ENCODE peak calls at places on chromosomes 4 and X, in eight cellular contexts. One of them, this sample, is unnamed.
A peak's percentile ranks its signal among the peaks of the same experiment; 100 is the strongest.

GRCh38 chr4:98688416-98689290 is 30.2 kb upstream of the TSPAN5 start:
- DNase-seq in NCI-H345: no peak
- DNase-seq in stimulated activated CD4-positive, alpha-beta T cell treated with anti-CD3 and anti-CD28 coated beads, Interleukin-2, amount 100 ng/mL, for 4 hours: no peak
- DNase-seq in activated naive CD4-positive, alpha-beta T cell treated with anti-CD3 and anti-CD28 coated beads, Interleukin-2, amount 10 ng/mL, durations not matched to agents 7 days and 5 days: no peak
- DNase-seq in activated CD8-positive, alpha-beta memory T cell treated with anti-CD3 and anti-CD28 coated beads for 4 hours: no peak
- DNase-seq in tibial nerve: no peak
- DNase-seq in iris pigment epithelial cell: peak; percentile 78
- DNase-seq in fibroblast of the conjunctiva: peak; percentile 26
- DNase-seq in this sample: no peak

GRCh38 chrX:122703762-122704161 is 480.3 kb upstream of the GRIA3 start:
- DNase-seq in NCI-H345: no peak
- DNase-seq in stimulated activated CD4-positive, alpha-beta T cell treated with anti-CD3 and anti-CD28 coated beads, Interleukin-2, amount 100 ng/mL, for 4 hours: no peak
- DNase-seq in activated naive CD4-positive, alpha-beta T cell treated with anti-CD3 and anti-CD28 coated beads, Interleukin-2, amount 10 ng/mL, durations not matched to agents 7 days and 5 days: no peak
- DNase-seq in activated CD8-positive, alpha-beta memory T cell treated with anti-CD3 and anti-CD28 coated beads for 4 hours: no peak
- DNase-seq in tibial nerve: no peak
- DNase-seq in iris pigment epithelial cell: no peak
- DNase-seq in fibroblast of the conjunctiva: no peak
- DNase-seq in this sample: no peak

GRCh38 chr4:7810792-7811535 is 128.7 kb downstream of the AFAP1 start:
- DNase-seq in NCI-H345: no peak
- DNase-seq in stimulated activated CD4-positive, alpha-beta T cell treated with anti-CD3 and anti-CD28 coated beads, Interleukin-2, amount 100 ng/mL, for 4 hours: no peak
- DNase-seq in activated naive CD4-positive, alpha-beta T cell treated with anti-CD3 and anti-CD28 coated beads, Interleukin-2, amount 10 ng/mL, durations not matched to agents 7 days and 5 days: no peak
- DNase-seq in activated CD8-positive, alpha-beta memory T cell treated with anti-CD3 and anti-CD28 coated beads for 4 hours: no peak
- DNase-seq in tibial nerve: no peak
- DNase-seq in iris pigment epithelial cell: no peak
- DNase-seq in fibroblast of the conjunctiva: no peak
- DNase-seq in this sample: no peak

GRCh38 chr4:5050520-5050955 is 742 bp upstream of the STK32B start:
- DNase-seq in NCI-H345: peak; percentile 77
- DNase-seq in stimulated activated CD4-positive, alpha-beta T cell treated with anti-CD3 and anti-CD28 coated beads, Interleukin-2, amount 100 ng/mL, for 4 hours: no peak
- DNase-seq in activated naive CD4-positive, alpha-beta T cell treated with anti-CD3 and anti-CD28 coated beads, Interleukin-2, amount 10 ng/mL, durations not matched to agents 7 days and 5 days: peak; percentile 42
- DNase-seq in activated CD8-positive, alpha-beta memory T cell treated with anti-CD3 and anti-CD28 coated beads for 4 hours: no peak
- DNase-seq in tibial nerve: peak; percentile 33
- DNase-seq in iris pigment epithelial cell: peak; percentile 80
- DNase-seq in fibroblast of the conjunctiva: peak; percentile 63
- DNase-seq in this sample: peak; percentile 57

GRCh38 chrX:19121898-19122640 is at the start of gene ADGRG2:
- DNase-seq in NCI-H345: no peak
- DNase-seq in stimulated activated CD4-positive, alpha-beta T cell treated with anti-CD3 and anti-CD28 coated beads, Interleukin-2, amount 100 ng/mL, for 4 hours: no peak
- DNase-seq in activated naive CD4-positive, alpha-beta T cell treated with anti-CD3 and anti-CD28 coated beads, Interleukin-2, amount 10 ng/mL, durations not matched to agents 7 days and 5 days: peak; percentile 19
- DNase-seq in activated CD8-positive, alpha-beta memory T cell treated with anti-CD3 and anti-CD28 coated beads for 4 hours: no peak
- DNase-seq in tibial nerve: no peak
- DNase-seq in iris pigment epithelial cell: peak; percentile 15
- DNase-seq in fibroblast of the conjunctiva: no peak
- DNase-seq in this sample: no peak

GRCh38 chrX:150155396-150156048 is 207.6 kb upstream of the MAMLD1 start:
- DNase-seq in NCI-H345: no peak
- DNase-seq in stimulated activated CD4-positive, alpha-beta T cell treated with anti-CD3 and anti-CD28 coated beads, Interleukin-2, amount 100 ng/mL, for 4 hours: no peak
- DNase-seq in activated naive CD4-positive, alpha-beta T cell treated with anti-CD3 and anti-CD28 coated beads, Interleukin-2, amount 10 ng/mL, durations not matched to agents 7 days and 5 days: no peak
- DNase-seq in activated CD8-positive, alpha-beta memory T cell treated with anti-CD3 and anti-CD28 coated beads for 4 hours: no peak
- DNase-seq in tibial nerve: no peak
- DNase-seq in iris pigment epithelial cell: peak; percentile 25
- DNase-seq in fibroblast of the conjunctiva: peak; percentile 35
- DNase-seq in this sample: no peak

GRCh38 chr4:2930135-2930805 is 32.9 kb downstream of the NOP14 start:
- DNase-seq in NCI-H345: no peak
- DNase-seq in stimulated activated CD4-positive, alpha-beta T cell treated with anti-CD3 and anti-CD28 coated beads, Interleukin-2, amount 100 ng/mL, for 4 hours: no peak
- DNase-seq in activated naive CD4-positive, alpha-beta T cell treated with anti-CD3 and anti-CD28 coated beads, Interleukin-2, amount 10 ng/mL, durations not matched to agents 7 days and 5 days: no peak
- DNase-seq in activated CD8-positive, alpha-beta memory T cell treated with anti-CD3 and anti-CD28 coated beads for 4 hours: no peak
- DNase-seq in tibial nerve: no peak
- DNase-seq in iris pigment epithelial cell: no peak
- DNase-seq in fibroblast of the conjunctiva: no peak
- DNase-seq in this sample: no peak

GRCh38 chr4:146508229-146508939 is 13.4 kb downstream of the SLC10A7 start:
- DNase-seq in NCI-H345: no peak
- DNase-seq in stimulated activated CD4-positive, alpha-beta T cell treated with anti-CD3 and anti-CD28 coated beads, Interleukin-2, amount 100 ng/mL, for 4 hours: no peak
- DNase-seq in activated naive CD4-positive, alpha-beta T cell treated with anti-CD3 and anti-CD28 coated beads, Interleukin-2, amount 10 ng/mL, durations not matched to agents 7 days and 5 days: no peak
- DNase-seq in activated CD8-positive, alpha-beta memory T cell treated with anti-CD3 and anti-CD28 coated beads for 4 hours: no peak
- DNase-seq in tibial nerve: no peak
- DNase-seq in iris pigment epithelial cell: peak; percentile 56
- DNase-seq in fibroblast of the conjunctiva: no peak
- DNase-seq in this sample: no peak

GRCh38 chrX:77785400-77785745 is 643 bp downstream of the ATRX start:
- DNase-seq in NCI-H345: peak; percentile 39
- DNase-seq in stimulated activated CD4-positive, alpha-beta T cell treated with anti-CD3 and anti-CD28 coated beads, Interleukin-2, amount 100 ng/mL, for 4 hours: no peak
- DNase-seq in activated naive CD4-positive, alpha-beta T cell treated with anti-CD3 and anti-CD28 coated beads, Interleukin-2, amount 10 ng/mL, durations not matched to agents 7 days and 5 days: peak; percentile 28
- DNase-seq in activated CD8-positive, alpha-beta memory T cell treated with anti-CD3 and anti-CD28 coated beads for 4 hours: no peak
- DNase-seq in tibial nerve: no peak
- DNase-seq in iris pigment epithelial cell: no peak
- DNase-seq in fibroblast of the conjunctiva: no peak
- DNase-seq in this sample: no peak

GRCh38 chr4:118353452-118353851 is 649 bp upstream of the PRSS12 start:
- DNase-seq in NCI-H345: no peak
- DNase-seq in stimulated activated CD4-positive, alpha-beta T cell treated with anti-CD3 and anti-CD28 coated beads, Interleukin-2, amount 100 ng/mL, for 4 hours: no peak
- DNase-seq in activated naive CD4-positive, alpha-beta T cell treated with anti-CD3 and anti-CD28 coated beads, Interleukin-2, amount 10 ng/mL, durations not matched to agents 7 days and 5 days: no peak
- DNase-seq in activated CD8-positive, alpha-beta memory T cell treated with anti-CD3 and anti-CD28 coated beads for 4 hours: no peak
- DNase-seq in tibial nerve: no peak
- DNase-seq in iris pigment epithelial cell: no peak
- DNase-seq in fibroblast of the conjunctiva: no peak
- DNase-seq in this sample: no peak

GRCh38 chr4:80492761-80493160 is 157.2 kb downstream of the CFAP299 start:
- DNase-seq in NCI-H345: no peak
- DNase-seq in stimulated activated CD4-positive, alpha-beta T cell treated with anti-CD3 and anti-CD28 coated beads, Interleukin-2, amount 100 ng/mL, for 4 hours: peak; percentile 11
- DNase-seq in activated naive CD4-positive, alpha-beta T cell treated with anti-CD3 and anti-CD28 coated beads, Interleukin-2, amount 10 ng/mL, durations not matched to agents 7 days and 5 days: peak; percentile 76
- DNase-seq in activated CD8-positive, alpha-beta memory T cell treated with anti-CD3 and anti-CD28 coated beads for 4 hours: peak; percentile 3
- DNase-seq in tibial nerve: no peak
- DNase-seq in iris pigment epithelial cell: no peak
- DNase-seq in fibroblast of the conjunctiva: no peak
- DNase-seq in this sample: no peak

GRCh38 chrX:72247206-72247944 is 8.5 kb upstream of the ERCC6L start:
- DNase-seq in NCI-H345: peak; percentile 9
- DNase-seq in stimulated activated CD4-positive, alpha-beta T cell treated with anti-CD3 and anti-CD28 coated beads, Interleukin-2, amount 100 ng/mL, for 4 hours: no peak
- DNase-seq in activated naive CD4-positive, alpha-beta T cell treated with anti-CD3 and anti-CD28 coated beads, Interleukin-2, amount 10 ng/mL, durations not matched to agents 7 days and 5 days: no peak
- DNase-seq in activated CD8-positive, alpha-beta memory T cell treated with anti-CD3 and anti-CD28 coated beads for 4 hours: no peak
- DNase-seq in tibial nerve: no peak
- DNase-seq in iris pigment epithelial cell: peak; percentile 53
- DNase-seq in fibroblast of the conjunctiva: peak; percentile 16
- DNase-seq in this sample: no peak

GRCh38 chrX:22634751-22635150 is 362.0 kb downstream of the CBLL2 start:
- DNase-seq in NCI-H345: no peak
- DNase-seq in stimulated activated CD4-positive, alpha-beta T cell treated with anti-CD3 and anti-CD28 coated beads, Interleukin-2, amount 100 ng/mL, for 4 hours: no peak
- DNase-seq in activated naive CD4-positive, alpha-beta T cell treated with anti-CD3 and anti-CD28 coated beads, Interleukin-2, amount 10 ng/mL, durations not matched to agents 7 days and 5 days: no peak
- DNase-seq in activated CD8-positive, alpha-beta memory T cell treated with anti-CD3 and anti-CD28 coated beads for 4 hours: no peak
- DNase-seq in tibial nerve: no peak
- DNase-seq in iris pigment epithelial cell: peak; percentile 14
- DNase-seq in fibroblast of the conjunctiva: no peak
- DNase-seq in this sample: no peak

GRCh38 chr4:189979196-189980047 is 38.8 kb downstream of the FRG1 start:
- DNase-seq in NCI-H345: no peak
- DNase-seq in stimulated activated CD4-positive, alpha-beta T cell treated with anti-CD3 and anti-CD28 coated beads, Interleukin-2, amount 100 ng/mL, for 4 hours: no peak
- DNase-seq in activated naive CD4-positive, alpha-beta T cell treated with anti-CD3 and anti-CD28 coated beads, Interleukin-2, amount 10 ng/mL, durations not matched to agents 7 days and 5 days: no peak
- DNase-seq in activated CD8-positive, alpha-beta memory T cell treated with anti-CD3 and anti-CD28 coated beads for 4 hours: no peak
- DNase-seq in tibial nerve: no peak
- DNase-seq in iris pigment epithelial cell: no peak
- DNase-seq in fibroblast of the conjunctiva: no peak
- DNase-seq in this sample: no peak

GRCh38 chr4:26856906-26857277 is 3.7 kb upstream of the STIM2 start:
- DNase-seq in NCI-H345: no peak
- DNase-seq in stimulated activated CD4-positive, alpha-beta T cell treated with anti-CD3 and anti-CD28 coated beads, Interleukin-2, amount 100 ng/mL, for 4 hours: no peak
- DNase-seq in activated naive CD4-positive, alpha-beta T cell treated with anti-CD3 and anti-CD28 coated beads, Interleukin-2, amount 10 ng/mL, durations not matched to agents 7 days and 5 days: no peak
- DNase-seq in activated CD8-positive, alpha-beta memory T cell treated with anti-CD3 and anti-CD28 coated beads for 4 hours: no peak
- DNase-seq in tibial nerve: no peak
- DNase-seq in iris pigment epithelial cell: no peak
- DNase-seq in fibroblast of the conjunctiva: no peak
- DNase-seq in this sample: no peak

GRCh38 chr4:139015948-139016451 is 419 bp downstream of the NOCT start:
- DNase-seq in NCI-H345: peak; percentile 34
- DNase-seq in stimulated activated CD4-positive, alpha-beta T cell treated with anti-CD3 and anti-CD28 coated beads, Interleukin-2, amount 100 ng/mL, for 4 hours: peak; percentile 37
- DNase-seq in activated naive CD4-positive, alpha-beta T cell treated with anti-CD3 and anti-CD28 coated beads, Interleukin-2, amount 10 ng/mL, durations not matched to agents 7 days and 5 days: peak; percentile 61
- DNase-seq in activated CD8-positive, alpha-beta memory T cell treated with anti-CD3 and anti-CD28 coated beads for 4 hours: peak; percentile 13
- DNase-seq in tibial nerve: no peak
- DNase-seq in iris pigment epithelial cell: peak; percentile 25
- DNase-seq in fibroblast of the conjunctiva: no peak
- DNase-seq in this sample: no peak

GRCh38 chr4:145535202-145535601 is 53.5 kb downstream of the SMAD1 start:
- DNase-seq in NCI-H345: no peak
- DNase-seq in stimulated activated CD4-positive, alpha-beta T cell treated with anti-CD3 and anti-CD28 coated beads, Interleukin-2, amount 100 ng/mL, for 4 hours: no peak
- DNase-seq in activated naive CD4-positive, alpha-beta T cell treated with anti-CD3 and anti-CD28 coated beads, Interleukin-2, amount 10 ng/mL, durations not matched to agents 7 days and 5 days: no peak
- DNase-seq in activated CD8-positive, alpha-beta memory T cell treated with anti-CD3 and anti-CD28 coated beads for 4 hours: no peak
- DNase-seq in tibial nerve: no peak
- DNase-seq in iris pigment epithelial cell: no peak
- DNase-seq in fibroblast of the conjunctiva: no peak
- DNase-seq in this sample: no peak

GRCh38 chr4:38069271-38069760 is 109.1 kb downstream of the PTTG2 start:
- DNase-seq in NCI-H345: no peak
- DNase-seq in stimulated activated CD4-positive, alpha-beta T cell treated with anti-CD3 and anti-CD28 coated beads, Interleukin-2, amount 100 ng/mL, for 4 hours: peak; percentile 16
- DNase-seq in activated naive CD4-positive, alpha-beta T cell treated with anti-CD3 and anti-CD28 coated beads, Interleukin-2, amount 10 ng/mL, durations not matched to agents 7 days and 5 days: peak; percentile 69
- DNase-seq in activated CD8-positive, alpha-beta memory T cell treated with anti-CD3 and anti-CD28 coated beads for 4 hours: no peak
- DNase-seq in tibial nerve: no peak
- DNase-seq in iris pigment epithelial cell: peak; percentile 56
- DNase-seq in fibroblast of the conjunctiva: no peak
- DNase-seq in this sample: no peak

GRCh38 chrX:3609800-3610199 is 103.6 kb downstream of the PRKX start:
- DNase-seq in NCI-H345: no peak
- DNase-seq in stimulated activated CD4-positive, alpha-beta T cell treated with anti-CD3 and anti-CD28 coated beads, Interleukin-2, amount 100 ng/mL, for 4 hours: no peak
- DNase-seq in activated naive CD4-positive, alpha-beta T cell treated with anti-CD3 and anti-CD28 coated beads, Interleukin-2, amount 10 ng/mL, durations not matched to agents 7 days and 5 days: no peak
- DNase-seq in activated CD8-positive, alpha-beta memory T cell treated with anti-CD3 and anti-CD28 coated beads for 4 hours: no peak
- DNase-seq in tibial nerve: no peak
- DNase-seq in iris pigment epithelial cell: peak; percentile 91
- DNase-seq in fibroblast of the conjunctiva: peak; percentile 20
- DNase-seq in this sample: no peak

GRCh38 chrX:21408324-21408723 is 34.1 kb downstream of the CNKSR2 start:
- DNase-seq in NCI-H345: peak; percentile 29
- DNase-seq in stimulated activated CD4-positive, alpha-beta T cell treated with anti-CD3 and anti-CD28 coated beads, Interleukin-2, amount 100 ng/mL, for 4 hours: no peak
- DNase-seq in activated naive CD4-positive, alpha-beta T cell treated with anti-CD3 and anti-CD28 coated beads, Interleukin-2, amount 10 ng/mL, durations not matched to agents 7 days and 5 days: no peak
- DNase-seq in activated CD8-positive, alpha-beta memory T cell treated with anti-CD3 and anti-CD28 coated beads for 4 hours: no peak
- DNase-seq in tibial nerve: no peak
- DNase-seq in iris pigment epithelial cell: no peak
- DNase-seq in fibroblast of the conjunctiva: no peak
- DNase-seq in this sample: no peak

GRCh38 chr4:8695237-8696219 is 103.0 kb downstream of the CPZ start:
- DNase-seq in NCI-H345: no peak
- DNase-seq in stimulated activated CD4-positive, alpha-beta T cell treated with anti-CD3 and anti-CD28 coated beads, Interleukin-2, amount 100 ng/mL, for 4 hours: no peak
- DNase-seq in activated naive CD4-positive, alpha-beta T cell treated with anti-CD3 and anti-CD28 coated beads, Interleukin-2, amount 10 ng/mL, durations not matched to agents 7 days and 5 days: peak; percentile 5
- DNase-seq in activated CD8-positive, alpha-beta memory T cell treated with anti-CD3 and anti-CD28 coated beads for 4 hours: no peak
- DNase-seq in tibial nerve: no peak
- DNase-seq in iris pigment epithelial cell: no peak
- DNase-seq in fibroblast of the conjunctiva: no peak
- DNase-seq in this sample: no peak

GRCh38 chrX:9180623-9181022 is 146.7 kb upstream of the FAM9B start:
- DNase-seq in NCI-H345: no peak
- DNase-seq in stimulated activated CD4-positive, alpha-beta T cell treated with anti-CD3 and anti-CD28 coated beads, Interleukin-2, amount 100 ng/mL, for 4 hours: no peak
- DNase-seq in activated naive CD4-positive, alpha-beta T cell treated with anti-CD3 and anti-CD28 coated beads, Interleukin-2, amount 10 ng/mL, durations not matched to agents 7 days and 5 days: no peak
- DNase-seq in activated CD8-positive, alpha-beta memory T cell treated with anti-CD3 and anti-CD28 coated beads for 4 hours: no peak
- DNase-seq in tibial nerve: no peak
- DNase-seq in iris pigment epithelial cell: no peak
- DNase-seq in fibroblast of the conjunctiva: no peak
- DNase-seq in this sample: no peak

GRCh38 chr4:52714597-52715254 is 36.5 kb downstream of the ERVMER34-1 start:
- DNase-seq in NCI-H345: no peak
- DNase-seq in stimulated activated CD4-positive, alpha-beta T cell treated with anti-CD3 and anti-CD28 coated beads, Interleukin-2, amount 100 ng/mL, for 4 hours: no peak
- DNase-seq in activated naive CD4-positive, alpha-beta T cell treated with anti-CD3 and anti-CD28 coated beads, Interleukin-2, amount 10 ng/mL, durations not matched to agents 7 days and 5 days: no peak
- DNase-seq in activated CD8-positive, alpha-beta memory T cell treated with anti-CD3 and anti-CD28 coated beads for 4 hours: no peak
- DNase-seq in tibial nerve: no peak
- DNase-seq in iris pigment epithelial cell: peak; percentile 34
- DNase-seq in fibroblast of the conjunctiva: no peak
- DNase-seq in this sample: no peak

GRCh38 chr4:156795727-156796126 is 175.9 kb downstream of the PDGFC start:
- DNase-seq in NCI-H345: no peak
- DNase-seq in stimulated activated CD4-positive, alpha-beta T cell treated with anti-CD3 and anti-CD28 coated beads, Interleukin-2, amount 100 ng/mL, for 4 hours: no peak
- DNase-seq in activated naive CD4-positive, alpha-beta T cell treated with anti-CD3 and anti-CD28 coated beads, Interleukin-2, amount 10 ng/mL, durations not matched to agents 7 days and 5 days: no peak
- DNase-seq in activated CD8-positive, alpha-beta memory T cell treated with anti-CD3 and anti-CD28 coated beads for 4 hours: no peak
- DNase-seq in tibial nerve: no peak
- DNase-seq in iris pigment epithelial cell: no peak
- DNase-seq in fibroblast of the conjunctiva: no peak
- DNase-seq in this sample: no peak

GRCh38 chrX:116897526-116897925 is 434.8 kb upstream of the CT83 start:
- DNase-seq in NCI-H345: no peak
- DNase-seq in stimulated activated CD4-positive, alpha-beta T cell treated with anti-CD3 and anti-CD28 coated beads, Interleukin-2, amount 100 ng/mL, for 4 hours: no peak
- DNase-seq in activated naive CD4-positive, alpha-beta T cell treated with anti-CD3 and anti-CD28 coated beads, Interleukin-2, amount 10 ng/mL, durations not matched to agents 7 days and 5 days: no peak
- DNase-seq in activated CD8-positive, alpha-beta memory T cell treated with anti-CD3 and anti-CD28 coated beads for 4 hours: no peak
- DNase-seq in tibial nerve: no peak
- DNase-seq in iris pigment epithelial cell: no peak
- DNase-seq in fibroblast of the conjunctiva: no peak
- DNase-seq in this sample: no peak

GRCh38 chr4:37964734-37965457 is 4.7 kb downstream of the PTTG2 start:
- DNase-seq in NCI-H345: no peak
- DNase-seq in stimulated activated CD4-positive, alpha-beta T cell treated with anti-CD3 and anti-CD28 coated beads, Interleukin-2, amount 100 ng/mL, for 4 hours: no peak
- DNase-seq in activated naive CD4-positive, alpha-beta T cell treated with anti-CD3 and anti-CD28 coated beads, Interleukin-2, amount 10 ng/mL, durations not matched to agents 7 days and 5 days: no peak
- DNase-seq in activated CD8-positive, alpha-beta memory T cell treated with anti-CD3 and anti-CD28 coated beads for 4 hours: no peak
- DNase-seq in tibial nerve: no peak
- DNase-seq in iris pigment epithelial cell: no peak
- DNase-seq in fibroblast of the conjunctiva: no peak
- DNase-seq in this sample: no peak